ENCODE peak calls at places on chromosomes 1 and 21, in five cellular contexts. W is AG09319, K is WTC11, Z is activated B cell treated with CpG ODN at 0.5 μM for 24 hours, J is Calu3. I is an unnamed sample.

GRCh38 chr1:14758962-14759361 is 160.5 kb downstream of the KAZN start:
- DNase-seq in W (no peak), K (no peak), Z (no peak), J (no peak), I (no peak)

GRCh38 chr1:11655263-11656079 is 794 bp downstream of the FBXO44 start:
- DNase-seq in W (no peak), K (no peak), Z (no peak), J (no peak), I (no peak)

GRCh38 chr1:168720839-168721238 is 8.2 kb downstream of the DPT start:
- DNase-seq in W (no peak), K (no peak), Z (no peak), J (no peak), I (no peak)

GRCh38 chr1:46581685-46582455 is 22.2 kb downstream of the MKNK1 start:
- DNase-seq in W (no peak), K (no peak), Z (no peak), J (no peak), I (no peak)

GRCh38 chr1:18651727-18652126 is 21.1 kb downstream of the PAX7 start:
- DNase-seq in W (no peak), K (peak), Z (no peak), J (no peak), I (no peak)

GRCh38 chr1:74652711-74653131 is 20.9 kb downstream of the ERICH3 start:
- DNase-seq in W (no peak), K (no peak), Z (peak), J (peak), I (no peak)

GRCh38 chr1:84143796-84144565 is at the start of gene PRKACB:
- DNase-seq in W (no peak), K (no peak), Z (no peak), J (no peak), I (no peak)

GRCh38 chr1:203288351-203288894 is 16.9 kb upstream of the BTG2 start:
- DNase-seq in W (no peak), K (no peak), Z (no peak), J (no peak), I (no peak)

GRCh38 chr1:246165826-246166709 is 341.0 kb downstream of the SMYD3 start:
- DNase-seq in W (no peak), K (no peak), Z (no peak), J (no peak), I (no peak)

DNA sequence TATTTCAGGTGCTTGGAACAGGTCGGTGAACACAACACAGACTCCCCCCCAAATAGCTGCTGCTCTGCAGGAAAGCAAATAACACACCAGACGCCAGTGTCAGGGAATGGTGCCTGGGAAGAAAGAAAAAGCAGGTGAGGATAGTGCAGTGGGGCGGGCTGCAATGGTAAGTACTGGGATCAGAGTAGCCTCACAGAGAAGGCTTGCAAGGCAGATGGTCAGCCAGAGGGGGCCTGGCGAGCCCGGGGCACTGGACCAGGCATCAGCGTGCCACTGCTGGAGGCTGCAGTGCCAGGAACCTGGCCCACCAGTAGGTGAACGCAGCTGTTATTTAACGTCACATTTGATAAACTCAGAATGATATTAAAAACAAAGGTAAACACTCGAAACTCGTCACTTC is 60.0 kb downstream of the POFUT2 start:
- DNase-seq in W (no peak), K (no peak), Z (no peak), J (no peak), I (no peak)
- TF ChIP-seq CTCF in W (no peak), K (no peak), Z (no peak), J (no peak), I (no peak)

DNA sequence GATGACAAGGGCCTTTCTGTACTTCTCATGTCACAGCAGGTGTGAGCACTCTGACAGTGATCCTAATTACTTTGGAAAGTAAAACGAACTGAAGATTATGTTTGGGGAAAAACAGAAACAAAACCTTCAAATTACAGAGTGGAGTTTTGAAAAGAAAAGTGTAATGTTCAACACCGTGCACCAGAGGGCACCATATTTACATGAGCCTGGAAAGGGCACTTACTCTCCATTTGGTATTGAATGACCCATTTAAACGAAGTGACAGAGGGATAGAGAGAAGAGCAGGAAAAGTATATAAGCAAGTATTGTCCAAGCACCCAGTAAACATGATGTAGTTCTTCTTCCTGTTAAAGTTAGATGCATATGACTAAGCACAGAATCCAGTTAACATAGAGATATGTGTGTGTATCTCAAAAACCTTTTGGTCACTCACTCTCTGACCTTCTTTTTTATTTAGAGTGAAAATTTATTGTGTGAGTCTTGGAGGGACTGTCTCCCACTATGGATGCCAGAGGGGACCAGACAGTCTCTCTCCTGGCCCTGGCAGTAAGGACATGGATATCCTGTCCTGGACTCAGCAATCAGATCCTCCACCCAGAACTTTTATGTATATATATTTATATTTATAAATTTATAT is 3.8 kb upstream of the RGSL1 start:
- DNase-seq in W (peak), K (peak), Z (no peak), J (peak), I (peak)
- TF ChIP-seq CTCF in W (peak), K (peak), Z (peak), J (peak), I (peak)

GRCh38 chr1:52970149-52970548 is 43.1 kb downstream of the SCP2 start:
- DNase-seq in W (peak), K (peak), Z (no peak), J (no peak), I (no peak)
- TF ChIP-seq CTCF in W (peak), K (no peak), Z (no peak), J (no peak), I (peak)

GRCh38 chr1:227887697-227888403 is 59.9 kb downstream of the WNT9A start:
- DNase-seq in W (no peak), K (peak), Z (peak), J (no peak), I (no peak)

GRCh38 chr1:227889863-227890405 is 57.8 kb downstream of the WNT9A start:
- DNase-seq in W (no peak), K (no peak), Z (no peak), J (no peak), I (no peak)

GRCh38 chr1:227889047-227889862 is 58.5 kb downstream of the WNT9A start:
- DNase-seq in W (no peak), K (no peak), Z (peak), J (no peak), I (no peak)

GRCh38 chr1:227886993-227887696 is 60.6 kb downstream of the WNT9A start:
- DNase-seq in W (no peak), K (peak), Z (peak), J (no peak), I (no peak)

DNA sequence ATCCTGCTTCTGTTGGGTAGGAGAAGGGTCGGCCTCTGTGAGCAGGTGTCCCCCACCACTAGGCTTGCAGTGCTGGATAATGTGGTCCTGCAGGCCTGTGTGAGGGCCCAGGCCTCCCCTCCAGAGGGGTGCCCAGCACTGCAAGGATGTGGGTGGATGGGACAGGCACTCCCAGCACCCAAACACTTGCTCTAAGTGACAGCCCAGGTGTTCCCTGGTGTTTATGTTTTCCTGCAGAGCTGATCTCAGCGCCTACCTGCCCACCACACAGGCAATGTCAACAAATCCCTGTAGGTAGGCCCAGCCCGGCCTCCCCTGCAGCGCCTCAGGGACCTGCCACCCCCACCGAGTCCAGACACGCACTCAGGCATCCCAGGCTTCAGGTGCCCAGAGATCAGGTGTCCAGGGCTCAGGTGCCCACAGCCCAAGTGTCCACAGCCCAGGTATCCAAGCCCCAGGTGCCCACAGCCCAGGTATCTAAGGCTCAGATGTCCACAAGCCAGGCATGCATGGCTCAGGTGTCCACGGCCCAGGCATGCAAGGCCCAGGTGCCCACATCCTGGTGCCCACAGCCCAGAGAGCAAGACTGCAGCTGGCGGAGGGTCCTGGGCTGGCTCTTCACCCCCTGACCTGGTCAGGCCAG is 59.2 kb downstream of the WNT9A start:
- DNase-seq in W (no peak), K (no peak), Z (peak), J (no peak), I (no peak)
- TF ChIP-seq CTCF in W (no peak), K (no peak), Z (no peak), J (no peak), I (no peak)

DNA sequence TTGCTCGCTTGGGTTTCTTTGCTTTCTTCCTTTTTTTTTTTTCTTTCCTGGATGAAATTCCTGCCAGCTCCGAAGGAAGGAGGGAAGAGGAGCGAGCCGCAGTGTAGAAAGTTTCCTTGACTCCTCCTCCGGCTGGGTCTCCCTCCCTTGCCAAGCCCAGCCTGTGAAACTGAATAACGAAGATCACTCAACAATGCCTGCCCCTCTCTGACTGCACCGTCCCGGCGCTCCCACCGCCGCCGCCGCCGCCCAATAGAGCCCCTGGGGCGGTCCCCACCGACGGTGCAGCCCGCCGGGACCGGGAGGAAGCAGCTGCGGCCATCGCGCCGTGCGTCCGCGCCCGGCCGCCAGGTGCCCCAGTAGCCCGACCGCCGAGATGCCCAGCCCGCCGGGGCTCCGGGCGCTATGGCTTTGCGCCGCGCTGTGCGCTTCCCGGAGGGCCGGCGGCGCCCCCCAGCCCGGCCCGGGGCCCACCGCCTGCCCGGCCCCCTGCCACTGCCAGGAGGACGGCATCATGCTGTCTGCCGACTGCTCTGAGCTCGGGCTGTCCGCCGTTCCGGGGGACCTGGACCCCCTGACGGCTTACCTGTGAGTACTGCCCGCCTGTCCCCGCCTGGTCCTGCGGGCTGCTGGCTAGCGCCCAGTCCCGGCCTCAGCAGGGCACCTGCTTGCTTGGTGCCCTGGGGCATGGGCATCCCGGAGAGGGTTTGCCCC is at the start of gene LGR6:
- DNase-seq in W (no peak), K (peak), Z (peak), J (no peak), I (no peak)
- TF ChIP-seq CTCF in W (no peak), K (no peak), Z (no peak), J (no peak), I (peak)

DNA sequence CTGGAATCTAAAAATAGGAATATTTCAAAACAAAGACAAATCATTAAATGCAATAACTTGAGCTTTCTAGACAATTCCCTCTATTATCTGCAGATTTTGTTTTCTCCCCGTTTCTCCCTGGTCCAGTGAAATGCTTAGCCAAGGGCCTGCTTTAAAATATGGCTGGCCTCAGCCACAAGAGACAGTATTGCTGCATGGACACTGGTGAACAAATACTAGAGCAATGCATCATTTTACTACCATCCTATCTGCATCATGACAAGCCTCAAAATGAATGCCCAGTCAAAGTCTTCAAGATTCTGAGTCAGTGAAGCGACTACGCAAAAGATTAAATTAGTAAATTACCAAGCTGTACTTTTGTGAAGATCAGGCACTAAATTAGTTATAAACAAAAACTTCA is 80.5 kb downstream of the ENAH start:
- DNase-seq in W (no peak), K (no peak), Z (no peak), J (no peak), I (no peak)
- TF ChIP-seq CTCF in W (peak), K (no peak), Z (no peak), J (no peak), I (no peak)

GRCh38 chr1:8599813-8600212 is 217.6 kb downstream of the RERE start:
- DNase-seq in W (no peak), K (no peak), Z (no peak), J (no peak), I (no peak)

GRCh38 chr1:8598783-8599182 is 218.7 kb downstream of the RERE start:
- DNase-seq in W (no peak), K (no peak), Z (no peak), J (no peak), I (no peak)

GRCh38 chr1:8597455-8597854 is 220.0 kb downstream of the RERE start:
- DNase-seq in W (no peak), K (no peak), Z (no peak), J (no peak), I (no peak)

GRCh38 chr1:8600336-8600735 is 217.1 kb downstream of the RERE start:
- DNase-seq in W (no peak), K (no peak), Z (no peak), J (no peak), I (no peak)

GRCh38 chr1:8598060-8598724 is 219.2 kb downstream of the RERE start:
- DNase-seq in W (no peak), K (no peak), Z (no peak), J (no peak), I (no peak)
- TF ChIP-seq CTCF in W (peak), K (no peak), Z (no peak), J (no peak), I (peak)